ENCODE peak calls at places on chromosomes 16 and 17, in nine cellular contexts. One of them, this sample, is unnamed.

GRCh38 chr17:73533127-73533526 is 111.1 kb downstream of the SDK2 start:
- DNase-seq in astrocyte of the spinal cord: no peak
- DNase-seq in tibial nerve: no peak
- DNase-seq in cardiac muscle cell: no peak
- DNase-seq in AG09309: no peak
- DNase-seq in Peyer's patch: no peak
- DNase-seq in neural progenitor cell: no peak
- DNase-seq in ovary: no peak
- DNase-seq in gastrocnemius medialis: no peak
- DNase-seq in this sample: no peak

GRCh38 chr17:72134560-72135399 is 14.0 kb downstream of the SOX9 start:
- DNase-seq in astrocyte of the spinal cord: peak
- DNase-seq in tibial nerve: no peak
- DNase-seq in cardiac muscle cell: no peak
- DNase-seq in AG09309: peak
- DNase-seq in Peyer's patch: no peak
- DNase-seq in neural progenitor cell: no peak
- DNase-seq in ovary: no peak
- DNase-seq in gastrocnemius medialis: no peak
- DNase-seq in this sample: no peak

GRCh38 chr16:54165174-54165911 is 121.2 kb downstream of the IRX3 start:
- DNase-seq in astrocyte of the spinal cord: no peak
- DNase-seq in tibial nerve: no peak
- DNase-seq in cardiac muscle cell: peak
- DNase-seq in AG09309: no peak
- DNase-seq in Peyer's patch: no peak
- DNase-seq in neural progenitor cell: no peak
- DNase-seq in ovary: no peak
- DNase-seq in gastrocnemius medialis: no peak
- DNase-seq in this sample: no peak

GRCh38 chr17:72656114-72656763 is 436.2 kb downstream of the SLC39A11 start:
- DNase-seq in astrocyte of the spinal cord: no peak
- DNase-seq in tibial nerve: no peak
- DNase-seq in cardiac muscle cell: no peak
- DNase-seq in AG09309: no peak
- DNase-seq in Peyer's patch: no peak
- DNase-seq in neural progenitor cell: no peak
- DNase-seq in ovary: no peak
- DNase-seq in gastrocnemius medialis: no peak
- DNase-seq in this sample: no peak

GRCh38 chr16:19005561-19006445 is 22.1 kb downstream of the TMC7 start:
- DNase-seq in astrocyte of the spinal cord: peak
- DNase-seq in tibial nerve: peak
- DNase-seq in cardiac muscle cell: no peak
- DNase-seq in AG09309: no peak
- DNase-seq in Peyer's patch: peak
- DNase-seq in neural progenitor cell: peak
- DNase-seq in ovary: no peak
- DNase-seq in gastrocnemius medialis: no peak
- DNase-seq in this sample: no peak

GRCh38 chr17:78862073-78863023 is 21.7 kb upstream of the USP36 start:
- DNase-seq in astrocyte of the spinal cord: peak
- DNase-seq in tibial nerve: peak
- DNase-seq in cardiac muscle cell: no peak
- DNase-seq in AG09309: peak
- DNase-seq in Peyer's patch: no peak
- DNase-seq in neural progenitor cell: no peak
- DNase-seq in ovary: peak
- DNase-seq in gastrocnemius medialis: peak
- DNase-seq in this sample: no peak

GRCh38 chr16:31718998-31719397 is 154.6 kb upstream of the ZNF267 start:
- DNase-seq in astrocyte of the spinal cord: no peak
- DNase-seq in tibial nerve: no peak
- DNase-seq in cardiac muscle cell: no peak
- DNase-seq in AG09309: no peak
- DNase-seq in Peyer's patch: no peak
- DNase-seq in neural progenitor cell: no peak
- DNase-seq in ovary: no peak
- DNase-seq in gastrocnemius medialis: no peak
- DNase-seq in this sample: no peak

GRCh38 chr17:63039342-63039741 is 73.3 kb downstream of the TANC2 start:
- DNase-seq in astrocyte of the spinal cord: no peak
- DNase-seq in tibial nerve: no peak
- DNase-seq in cardiac muscle cell: no peak
- DNase-seq in AG09309: no peak
- DNase-seq in Peyer's patch: no peak
- DNase-seq in neural progenitor cell: no peak
- DNase-seq in ovary: no peak
- DNase-seq in gastrocnemius medialis: no peak
- DNase-seq in this sample: no peak

GRCh38 chr16:56726283-56726682 is 3.6 kb upstream of the NUP93 start:
- DNase-seq in astrocyte of the spinal cord: no peak
- DNase-seq in tibial nerve: no peak
- DNase-seq in cardiac muscle cell: no peak
- DNase-seq in AG09309: no peak
- DNase-seq in Peyer's patch: no peak
- DNase-seq in neural progenitor cell: no peak
- DNase-seq in ovary: no peak
- DNase-seq in gastrocnemius medialis: no peak
- DNase-seq in this sample: no peak

GRCh38 chr16:85029413-85029794 is 1.8 kb downstream of the KIAA0513 start:
- DNase-seq in astrocyte of the spinal cord: peak
- DNase-seq in tibial nerve: no peak
- DNase-seq in cardiac muscle cell: no peak
- DNase-seq in AG09309: no peak
- DNase-seq in Peyer's patch: no peak
- DNase-seq in neural progenitor cell: no peak
- DNase-seq in ovary: peak
- DNase-seq in gastrocnemius medialis: no peak
- DNase-seq in this sample: peak

GRCh38 chr17:77391668-77392375 is 251.1 kb downstream of the SEC14L1 start:
- DNase-seq in astrocyte of the spinal cord: peak
- DNase-seq in tibial nerve: peak
- DNase-seq in cardiac muscle cell: no peak
- DNase-seq in AG09309: peak
- DNase-seq in Peyer's patch: no peak
- DNase-seq in neural progenitor cell: peak
- DNase-seq in ovary: peak
- DNase-seq in gastrocnemius medialis: no peak
- DNase-seq in this sample: no peak

GRCh38 chr16:69917739-69918138 is 33.4 kb upstream of the CLEC18A start:
- DNase-seq in astrocyte of the spinal cord: peak
- DNase-seq in tibial nerve: peak
- DNase-seq in cardiac muscle cell: no peak
- DNase-seq in AG09309: peak
- DNase-seq in Peyer's patch: no peak
- DNase-seq in neural progenitor cell: peak
- DNase-seq in ovary: peak
- DNase-seq in gastrocnemius medialis: peak
- DNase-seq in this sample: no peak

GRCh38 chr17:16449121-16449570 is 33.8 kb downstream of the TRPV2 start:
- DNase-seq in astrocyte of the spinal cord: peak
- DNase-seq in tibial nerve: no peak
- DNase-seq in cardiac muscle cell: no peak
- DNase-seq in AG09309: no peak
- DNase-seq in Peyer's patch: no peak
- DNase-seq in neural progenitor cell: no peak
- DNase-seq in ovary: no peak
- DNase-seq in gastrocnemius medialis: no peak
- DNase-seq in this sample: no peak

GRCh38 chr17:29158515-29159275 is 21.5 kb downstream of the MYO18A start:
- DNase-seq in astrocyte of the spinal cord: peak
- DNase-seq in tibial nerve: no peak
- DNase-seq in cardiac muscle cell: no peak
- DNase-seq in AG09309: no peak
- DNase-seq in Peyer's patch: no peak
- DNase-seq in neural progenitor cell: no peak
- DNase-seq in ovary: no peak
- DNase-seq in gastrocnemius medialis: no peak
- DNase-seq in this sample: no peak

GRCh38 chr16:84458606-84459516 is 45.6 kb downstream of the MEAK7 start:
- DNase-seq in astrocyte of the spinal cord: no peak
- DNase-seq in tibial nerve: no peak
- DNase-seq in cardiac muscle cell: no peak
- DNase-seq in AG09309: no peak
- DNase-seq in Peyer's patch: no peak
- DNase-seq in neural progenitor cell: no peak
- DNase-seq in ovary: no peak
- DNase-seq in gastrocnemius medialis: no peak
- DNase-seq in this sample: no peak

DNA sequence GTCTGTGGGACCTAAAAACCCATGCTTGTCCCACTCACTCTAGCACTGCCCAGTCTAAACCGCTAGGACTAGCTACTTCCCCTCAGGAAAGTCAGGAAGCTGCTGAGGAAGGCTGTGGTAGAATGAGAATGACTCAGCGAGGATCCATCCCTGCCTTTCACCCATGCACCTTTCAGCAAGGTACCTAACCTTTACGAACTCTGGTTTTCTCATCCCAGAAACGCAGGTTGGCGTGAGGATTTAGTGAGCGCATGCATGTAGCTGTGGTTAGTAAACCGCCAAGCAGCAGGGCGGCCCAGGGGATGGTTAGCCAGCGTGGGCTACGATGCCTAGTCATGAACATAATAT is 26.3 kb upstream of the RFFL start:
- DNase-seq in astrocyte of the spinal cord: peak
- DNase-seq in tibial nerve: no peak
- DNase-seq in cardiac muscle cell: peak
- DNase-seq in AG09309: no peak
- DNase-seq in Peyer's patch: no peak
- DNase-seq in neural progenitor cell: peak
- DNase-seq in ovary: no peak
- DNase-seq in gastrocnemius medialis: peak
- DNase-seq in this sample: no peak
- H3K4me3 ChIP-seq in astrocyte of the spinal cord: no peak
- H3K4me3 ChIP-seq in tibial nerve: no peak
- H3K4me3 ChIP-seq in cardiac muscle cell: no peak
- H3K4me3 ChIP-seq in AG09309: peak
- H3K4me3 ChIP-seq in Peyer's patch: peak
- H3K4me3 ChIP-seq in neural progenitor cell: peak
- H3K4me3 ChIP-seq in ovary: no peak
- H3K4me3 ChIP-seq in gastrocnemius medialis: peak
- H3K4me3 ChIP-seq in this sample: peak

GRCh38 chr16:13873835-13874438 is 46.0 kb upstream of the ERCC4 start:
- DNase-seq in astrocyte of the spinal cord: peak
- DNase-seq in tibial nerve: no peak
- DNase-seq in cardiac muscle cell: peak
- DNase-seq in AG09309: no peak
- DNase-seq in Peyer's patch: no peak
- DNase-seq in neural progenitor cell: peak
- DNase-seq in ovary: no peak
- DNase-seq in gastrocnemius medialis: no peak
- DNase-seq in this sample: no peak
- TF ChIP-seq CTCF in astrocyte of the spinal cord: peak
- TF ChIP-seq CTCF in tibial nerve: no peak
- TF ChIP-seq CTCF in cardiac muscle cell: peak
- TF ChIP-seq CTCF in AG09309: peak
- TF ChIP-seq CTCF in Peyer's patch: no peak
- TF ChIP-seq CTCF in neural progenitor cell: peak
- TF ChIP-seq CTCF in ovary: no peak
- TF ChIP-seq CTCF in gastrocnemius medialis: no peak
- TF ChIP-seq CTCF in this sample: no peak

GRCh38 chr17:4584835-4585187 is 482 bp downstream of the SMTNL2 start:
- DNase-seq in astrocyte of the spinal cord: no peak
- DNase-seq in tibial nerve: no peak
- DNase-seq in cardiac muscle cell: no peak
- DNase-seq in AG09309: no peak
- DNase-seq in Peyer's patch: no peak
- DNase-seq in neural progenitor cell: no peak
- DNase-seq in ovary: no peak
- DNase-seq in gastrocnemius medialis: no peak
- DNase-seq in this sample: no peak
- H3K4me3 ChIP-seq in astrocyte of the spinal cord: no peak
- H3K4me3 ChIP-seq in tibial nerve: no peak
- H3K4me3 ChIP-seq in cardiac muscle cell: peak
- H3K4me3 ChIP-seq in AG09309: no peak
- H3K4me3 ChIP-seq in Peyer's patch: peak
- H3K4me3 ChIP-seq in neural progenitor cell: peak
- H3K4me3 ChIP-seq in ovary: peak
- H3K4me3 ChIP-seq in gastrocnemius medialis: peak
- H3K4me3 ChIP-seq in this sample: no peak

GRCh38 chr17:32940706-32941390 is 12.9 kb downstream of the TMEM98 start:
- DNase-seq in astrocyte of the spinal cord: no peak
- DNase-seq in tibial nerve: no peak
- DNase-seq in cardiac muscle cell: no peak
- DNase-seq in AG09309: no peak
- DNase-seq in Peyer's patch: no peak
- DNase-seq in neural progenitor cell: no peak
- DNase-seq in ovary: no peak
- DNase-seq in gastrocnemius medialis: no peak
- DNase-seq in this sample: no peak

GRCh38 chr17:32943206-32943605 is 15.3 kb downstream of the TMEM98 start:
- DNase-seq in astrocyte of the spinal cord: no peak
- DNase-seq in tibial nerve: no peak
- DNase-seq in cardiac muscle cell: no peak
- DNase-seq in AG09309: no peak
- DNase-seq in Peyer's patch: no peak
- DNase-seq in neural progenitor cell: no peak
- DNase-seq in ovary: no peak
- DNase-seq in gastrocnemius medialis: no peak
- DNase-seq in this sample: no peak

GRCh38 chr17:32943647-32944191 is 15.8 kb downstream of the TMEM98 start:
- DNase-seq in astrocyte of the spinal cord: no peak
- DNase-seq in tibial nerve: no peak
- DNase-seq in cardiac muscle cell: peak
- DNase-seq in AG09309: peak
- DNase-seq in Peyer's patch: no peak
- DNase-seq in neural progenitor cell: no peak
- DNase-seq in ovary: peak
- DNase-seq in gastrocnemius medialis: no peak
- DNase-seq in this sample: no peak

GRCh38 chr17:32944248-32945020 is 16.5 kb downstream of the TMEM98 start:
- DNase-seq in astrocyte of the spinal cord: no peak
- DNase-seq in tibial nerve: no peak
- DNase-seq in cardiac muscle cell: no peak
- DNase-seq in AG09309: no peak
- DNase-seq in Peyer's patch: no peak
- DNase-seq in neural progenitor cell: no peak
- DNase-seq in ovary: no peak
- DNase-seq in gastrocnemius medialis: no peak
- DNase-seq in this sample: no peak

DNA sequence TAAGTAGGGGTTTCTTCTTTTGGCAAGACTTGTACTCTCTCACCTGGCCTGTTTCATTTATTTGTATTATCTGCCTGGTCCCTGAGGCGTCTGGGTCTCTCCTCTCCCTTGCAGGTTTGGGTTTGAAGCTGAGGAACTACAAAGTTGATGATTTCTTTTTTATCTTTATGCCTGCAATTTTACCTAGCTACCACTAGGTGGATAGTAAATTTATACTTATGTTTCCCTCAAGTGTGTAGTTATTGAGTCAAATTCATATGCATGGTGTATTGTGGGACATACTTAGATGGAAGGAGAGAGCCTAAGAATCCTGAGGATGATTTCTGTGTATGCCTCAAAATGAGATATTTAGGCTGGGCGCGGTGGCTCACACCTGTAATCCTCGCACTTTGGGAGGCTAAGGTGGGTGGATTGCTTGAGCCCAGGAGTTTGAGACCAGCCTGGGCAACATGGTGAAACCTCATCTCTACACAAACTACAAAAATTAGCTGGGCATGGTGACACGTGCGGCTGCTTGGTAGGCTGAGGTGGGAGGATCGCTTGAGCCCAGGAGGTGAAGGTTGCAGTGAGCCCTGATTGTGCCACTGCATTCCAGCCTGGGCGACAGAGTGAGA is 13.6 kb downstream of the TMEM98 start:
- DNase-seq in astrocyte of the spinal cord: no peak
- DNase-seq in tibial nerve: no peak
- DNase-seq in cardiac muscle cell: no peak
- DNase-seq in AG09309: no peak
- DNase-seq in Peyer's patch: no peak
- DNase-seq in neural progenitor cell: no peak
- DNase-seq in ovary: no peak
- DNase-seq in gastrocnemius medialis: no peak
- DNase-seq in this sample: no peak
- TF ChIP-seq CTCF in astrocyte of the spinal cord: peak
- TF ChIP-seq CTCF in tibial nerve: peak
- TF ChIP-seq CTCF in cardiac muscle cell: peak
- TF ChIP-seq CTCF in AG09309: peak
- TF ChIP-seq CTCF in Peyer's patch: no peak
- TF ChIP-seq CTCF in neural progenitor cell: peak
- TF ChIP-seq CTCF in ovary: no peak
- TF ChIP-seq CTCF in gastrocnemius medialis: no peak
- TF ChIP-seq CTCF in this sample: no peak

This sample was measured in CD8-positive, alpha-beta T cell.